ENCODE peak calls at places on chromosomes 7 and 10, in four cellular contexts. One of them, this sample, is unnamed.
A peak's percentile ranks its signal among the peaks of the same experiment; 100 is the strongest.

GRCh38 chr10:29712108-29712507 is 77.3 kb upstream of the SVIL start:
- DNase-seq in MM.1S: no peak
- DNase-seq in OCI-LY7: no peak
- DNase-seq in substantia nigra: no peak
- DNase-seq in this sample: no peak

GRCh38 chr7:128826512-128826911 is 3.7 kb upstream of the FLNC start:
- DNase-seq in MM.1S: no peak
- DNase-seq in substantia nigra: no peak
- DNase-seq in OCI-LY7: no peak
- DNase-seq in this sample: no peak

GRCh38 chr7:16891338-16891737 is 9.6 kb upstream of the AGR3 start:
- DNase-seq in MM.1S: peak; percentile 58
- DNase-seq in OCI-LY7: peak; percentile 2
- DNase-seq in substantia nigra: no peak
- DNase-seq in this sample: peak; percentile 29

GRCh38 chr10:6396652-6397051 is 183.4 kb downstream of the PRKCQ start:
- DNase-seq in substantia nigra: no peak
- DNase-seq in OCI-LY7: no peak
- DNase-seq in MM.1S: no peak
- DNase-seq in this sample: no peak

GRCh38 chr10:116961305-116962251 is 43.4 kb downstream of the SHTN1 start:
- DNase-seq in OCI-LY7: no peak
- DNase-seq in substantia nigra: no peak
- DNase-seq in MM.1S: no peak
- DNase-seq in this sample: no peak

GRCh38 chr10:89171996-89172395 is 35.1 kb downstream of the CH25H start:
- DNase-seq in substantia nigra: no peak
- DNase-seq in MM.1S: no peak
- DNase-seq in OCI-LY7: no peak
- DNase-seq in this sample: no peak

GRCh38 chr7:111753968-111754367 is 191.7 kb upstream of the IMMP2L start:
- DNase-seq in MM.1S: no peak
- DNase-seq in substantia nigra: no peak
- DNase-seq in OCI-LY7: no peak
- DNase-seq in this sample: no peak

GRCh38 chr10:78664929-78665525 is 403.7 kb upstream of the ZMIZ1 start:
- DNase-seq in MM.1S: peak; percentile 19
- DNase-seq in substantia nigra: no peak
- DNase-seq in OCI-LY7: peak; percentile 37
- DNase-seq in this sample: no peak

GRCh38 chr7:46015107-46015868 is 94.2 kb upstream of the IGFBP3 start:
- DNase-seq in MM.1S: peak; percentile 61
- DNase-seq in substantia nigra: no peak
- DNase-seq in OCI-LY7: no peak
- DNase-seq in this sample: no peak

GRCh38 chr7:90595341-90595800 is 750 bp upstream of the CDK14 start:
- DNase-seq in OCI-LY7: no peak
- DNase-seq in MM.1S: no peak
- DNase-seq in substantia nigra: no peak
- DNase-seq in this sample: no peak

GRCh38 chr10:121553861-121554264 is 44.4 kb downstream of the FGFR2 start:
- DNase-seq in MM.1S: no peak
- DNase-seq in OCI-LY7: no peak
- DNase-seq in substantia nigra: no peak
- DNase-seq in this sample: peak; percentile 85

GRCh38 chr7:2010101-2010500 is 222.6 kb downstream of the MAD1L1 start:
- DNase-seq in substantia nigra: no peak
- DNase-seq in MM.1S: no peak
- DNase-seq in OCI-LY7: no peak
- DNase-seq in this sample: no peak

GRCh38 chr10:91046891-91047290 is 126.0 kb upstream of the ANKRD1 start:
- DNase-seq in OCI-LY7: no peak
- DNase-seq in MM.1S: no peak
- DNase-seq in substantia nigra: no peak
- DNase-seq in this sample: no peak

GRCh38 chr7:143318661-143319060 is 2.8 kb downstream of the CLCN1 start:
- DNase-seq in MM.1S: no peak
- DNase-seq in OCI-LY7: no peak
- DNase-seq in substantia nigra: no peak
- DNase-seq in this sample: peak; percentile 81

GRCh38 chr7:120272261-120272895 is 597 bp upstream of the KCND2 start:
- DNase-seq in OCI-LY7: peak; percentile 23
- DNase-seq in substantia nigra: no peak
- DNase-seq in MM.1S: peak; percentile 84
- DNase-seq in this sample: peak; percentile 0

GRCh38 chr10:44723654-44724053 is 187.5 kb upstream of the TMEM72 start:
- DNase-seq in OCI-LY7: no peak
- DNase-seq in substantia nigra: no peak
- DNase-seq in MM.1S: no peak
- DNase-seq in this sample: peak; percentile 61

GRCh38 chr10:119393019-119393418 is 149.5 kb downstream of the RGS10 start:
- DNase-seq in MM.1S: no peak
- DNase-seq in substantia nigra: no peak
- DNase-seq in OCI-LY7: no peak
- DNase-seq in this sample: no peak

GRCh38 chr7:94366827-94367226 is 27.9 kb upstream of the COL1A2 start:
- DNase-seq in OCI-LY7: no peak
- DNase-seq in substantia nigra: no peak
- DNase-seq in MM.1S: no peak
- DNase-seq in this sample: no peak

GRCh38 chr7:99008181-99008631 is 129.9 kb downstream of the TRRAP start:
- DNase-seq in OCI-LY7: no peak
- DNase-seq in MM.1S: no peak
- DNase-seq in substantia nigra: no peak
- DNase-seq in this sample: no peak

GRCh38 chr7:99011341-99011705 is 132.6 kb downstream of the SMURF1 start:
- DNase-seq in OCI-LY7: no peak
- DNase-seq in substantia nigra: no peak
- DNase-seq in MM.1S: no peak
- DNase-seq in this sample: no peak

GRCh38 chr7:99008921-99009530 is 130.7 kb downstream of the TRRAP start:
- DNase-seq in OCI-LY7: no peak
- DNase-seq in substantia nigra: no peak
- DNase-seq in MM.1S: no peak
- DNase-seq in this sample: no peak

GRCh38 chr7:99011706-99012404 is 132.1 kb downstream of the SMURF1 start:
- DNase-seq in substantia nigra: no peak
- DNase-seq in OCI-LY7: no peak
- DNase-seq in MM.1S: no peak
- DNase-seq in this sample: no peak

DNA sequence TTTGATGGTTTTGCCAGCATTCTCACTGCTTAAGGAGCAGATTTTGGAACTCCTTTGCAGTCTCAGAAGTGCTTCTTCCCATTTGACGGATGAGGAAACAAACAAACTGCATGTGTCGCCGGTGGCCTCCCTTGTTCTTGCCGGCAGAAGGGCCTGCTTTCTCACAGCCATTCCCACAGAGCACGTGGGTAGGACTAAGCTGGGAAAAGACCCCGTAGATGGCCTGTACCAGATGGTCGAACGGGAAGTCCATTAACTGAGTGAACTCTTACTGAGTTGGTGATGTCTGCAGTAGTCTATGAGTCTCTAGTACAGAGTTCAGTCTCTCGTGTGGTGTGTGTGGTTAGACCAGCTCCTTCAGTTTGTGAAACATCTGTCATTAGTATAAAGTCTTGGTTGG is 131.9 kb downstream of the TRRAP start:
- DNase-seq in OCI-LY7: no peak
- DNase-seq in substantia nigra: no peak
- DNase-seq in MM.1S: no peak
- DNase-seq in this sample: no peak
- H3K27ac ChIP-seq in OCI-LY7: no peak overlapping the region
- H3K27ac ChIP-seq in substantia nigra: no peak overlapping the region
- H3K27ac ChIP-seq in MM.1S: no peak overlapping the region
- H3K27ac ChIP-seq in this sample: no peak overlapping the region

GRCh38 chr7:130831322-130831721 is 97.3 kb upstream of the KLF14 start:
- DNase-seq in MM.1S: no peak
- DNase-seq in OCI-LY7: no peak
- DNase-seq in substantia nigra: no peak
- DNase-seq in this sample: no peak

GRCh38 chr7:130825819-130826218 is 91.8 kb upstream of the KLF14 start:
- DNase-seq in OCI-LY7: no peak
- DNase-seq in MM.1S: no peak
- DNase-seq in substantia nigra: no peak
- DNase-seq in this sample: no peak

GRCh38 chr7:130831817-130832481 is 97.9 kb upstream of the KLF14 start:
- DNase-seq in substantia nigra: no peak
- DNase-seq in MM.1S: peak; percentile 35
- DNase-seq in OCI-LY7: peak; percentile 54
- DNase-seq in this sample: no peak

DNA sequence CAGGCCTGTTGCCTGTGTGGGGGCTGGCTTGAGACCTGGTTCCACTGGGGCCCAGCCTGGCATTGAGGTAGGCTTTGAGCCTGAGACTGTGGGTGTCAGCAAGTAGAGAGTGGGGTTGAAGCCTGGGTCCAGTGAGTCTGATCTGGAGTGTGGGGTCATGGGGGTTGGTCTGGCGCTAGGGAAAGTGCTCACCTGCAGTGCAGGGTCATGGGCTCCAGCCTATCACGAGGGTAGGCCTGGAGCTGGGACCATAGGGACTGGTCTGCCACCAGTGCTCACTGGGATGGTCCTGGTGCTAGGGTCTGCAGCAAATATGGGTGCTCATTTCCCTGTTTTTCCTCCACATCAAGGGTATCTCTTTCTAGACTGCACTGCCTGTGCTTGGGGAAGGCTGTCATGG is 95.4 kb upstream of the KLF14 start:
- DNase-seq in substantia nigra: no peak
- DNase-seq in MM.1S: no peak
- DNase-seq in OCI-LY7: no peak
- DNase-seq in this sample: no peak
- H3K27ac ChIP-seq in substantia nigra: no peak overlapping the region
- H3K27ac ChIP-seq in MM.1S: no peak overlapping the region
- H3K27ac ChIP-seq in OCI-LY7: no peak overlapping the region
- H3K27ac ChIP-seq in this sample: no peak overlapping the region

DNA sequence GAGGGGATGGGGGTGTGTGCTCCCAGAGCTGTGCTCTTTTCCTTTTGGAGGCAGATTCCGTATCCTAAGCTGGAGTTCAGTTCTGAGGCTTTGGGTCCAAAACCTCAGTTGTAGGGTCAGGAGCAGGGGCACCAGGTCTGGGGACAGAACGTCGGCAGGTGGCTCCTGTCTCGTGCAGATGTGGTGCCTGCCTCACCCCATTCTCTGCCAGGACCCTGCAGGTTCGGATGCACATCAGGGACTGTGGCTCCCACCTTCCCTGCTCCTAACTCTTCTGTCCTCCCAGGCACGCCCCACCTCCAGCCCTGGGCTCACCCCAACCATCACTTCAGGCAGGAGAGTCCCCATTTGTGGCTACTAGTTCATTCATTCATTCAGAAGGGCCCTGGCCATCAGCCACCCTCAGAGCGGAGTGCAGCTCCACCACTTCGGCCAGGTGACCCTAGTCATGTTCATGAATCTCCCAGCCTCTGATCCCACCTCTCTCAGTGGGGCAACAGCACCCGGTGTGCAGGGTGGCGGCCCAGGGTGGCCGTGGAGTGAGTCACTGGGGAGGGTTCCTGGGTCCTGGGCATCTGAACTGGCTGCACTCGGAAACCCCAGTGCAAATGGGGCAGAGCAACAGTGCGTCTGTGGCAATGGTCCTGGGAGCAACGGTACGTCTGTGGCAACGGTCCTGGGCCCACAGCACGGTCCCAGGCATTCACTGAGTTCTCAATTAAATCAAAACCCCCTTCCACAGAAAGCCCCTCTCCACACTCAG is 100.8 kb upstream of the FAM20C start:
- DNase-seq in MM.1S: no peak
- DNase-seq in substantia nigra: no peak
- DNase-seq in OCI-LY7: no peak
- DNase-seq in this sample: no peak
- H3K27ac ChIP-seq in MM.1S: no peak overlapping the region
- H3K27ac ChIP-seq in substantia nigra: no peak overlapping the region
- H3K27ac ChIP-seq in OCI-LY7: no peak overlapping the region
- H3K27ac ChIP-seq in this sample: no peak overlapping the region

DNA sequence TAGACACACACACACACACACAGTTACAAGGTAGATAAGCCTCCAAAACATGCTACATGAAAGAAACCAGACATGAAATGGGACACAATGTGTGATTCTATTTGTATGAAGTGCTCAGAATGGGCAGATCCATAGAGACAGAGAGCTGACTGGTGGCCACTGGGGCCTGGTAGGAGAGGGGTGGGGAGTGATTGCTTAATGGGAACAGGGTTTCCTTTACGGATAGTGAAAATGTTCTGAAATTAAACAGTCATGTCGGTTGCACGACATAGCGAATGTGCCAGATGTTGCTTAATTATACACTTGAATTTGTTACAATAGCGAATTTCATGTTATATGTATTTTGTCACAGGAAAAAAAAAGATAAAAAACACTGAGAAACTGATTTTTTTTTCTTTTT is 122.3 kb downstream of the SPDYE5 start:
- DNase-seq in OCI-LY7: no peak
- DNase-seq in substantia nigra: no peak
- DNase-seq in MM.1S: no peak
- DNase-seq in this sample: no peak
- H3K27ac ChIP-seq in OCI-LY7: no peak overlapping the region
- H3K27ac ChIP-seq in substantia nigra: peak overlapping the region; percentile 59
- H3K27ac ChIP-seq in MM.1S: no peak overlapping the region
- H3K27ac ChIP-seq in this sample: no peak overlapping the region

DNA sequence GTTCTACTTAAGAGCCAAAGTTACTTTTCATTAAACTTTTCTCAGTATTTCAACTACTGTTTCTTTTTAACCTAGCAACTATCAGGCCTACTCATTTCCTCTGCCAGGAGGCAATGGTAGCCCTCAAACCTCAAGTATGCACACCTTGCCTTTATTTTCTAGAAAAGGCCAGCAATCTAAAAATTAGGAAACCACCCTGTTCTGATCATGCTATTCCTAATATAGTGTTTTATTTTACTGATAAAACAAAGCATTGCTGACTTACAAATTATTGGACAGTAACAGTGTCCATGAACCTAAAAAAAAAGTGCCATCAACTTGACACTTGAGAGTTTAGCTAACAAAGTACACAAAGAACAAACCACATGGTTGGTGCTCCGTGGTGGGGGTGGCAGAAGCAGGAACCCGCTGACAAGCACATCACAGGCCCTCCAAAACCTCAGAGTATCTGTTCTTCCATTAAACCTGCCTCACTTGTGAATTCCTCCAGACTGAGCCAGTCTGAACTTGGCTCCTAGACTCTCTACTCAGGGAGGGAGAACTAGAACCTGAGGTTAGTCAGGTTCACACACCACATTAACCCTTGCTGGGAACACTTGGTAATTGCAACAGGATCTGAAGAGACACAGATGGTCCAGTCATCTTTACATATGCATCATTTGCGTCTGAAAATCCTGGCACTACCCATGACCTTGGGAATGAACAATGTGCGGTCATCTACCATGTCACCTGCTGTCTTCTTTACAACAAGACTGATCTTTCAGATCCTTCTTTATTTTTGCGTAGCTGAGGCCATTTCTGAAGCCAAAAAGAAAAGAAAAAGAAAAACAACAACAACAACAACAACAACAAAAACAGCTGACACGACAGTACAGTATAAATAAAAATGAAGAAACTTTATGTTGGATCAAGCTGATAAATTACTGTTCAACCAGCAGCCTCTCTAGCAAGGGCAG is 31.9 kb downstream of the PIP4K2A start:
- DNase-seq in substantia nigra: no peak
- DNase-seq in OCI-LY7: peak; percentile 6
- DNase-seq in MM.1S: peak; percentile 83
- DNase-seq in this sample: peak; percentile 64
- H3K27ac ChIP-seq in substantia nigra: no peak overlapping the region
- H3K27ac ChIP-seq in OCI-LY7: no peak overlapping the region
- H3K27ac ChIP-seq in MM.1S: peak overlapping the region; percentile 95
- H3K27ac ChIP-seq in this sample: peak overlapping the region; percentile 69